ENCODE peak calls at places on chromosomes 3 and 15, in four cellular contexts. Y, S, L and R are unnamed samples.

GRCh38 chr3:45332901-45333407 is 55.4 kb upstream of the LARS2 start:
- DNase-seq in Y (no peak), S (no peak), L (no peak), R (no peak)

GRCh38 chr3:53709856-53710674 is 136.2 kb downstream of the CHDH start:
- DNase-seq in Y (peak), S (peak), L (no peak), R (peak)

GRCh38 chr3:56725175-56725574 is 42.1 kb upstream of the TASOR start:
- DNase-seq in Y (no peak), S (no peak), L (no peak), R (no peak)

GRCh38 chr3:116399701-116400261 is 45.5 kb downstream of the LSAMP start:
- DNase-seq in Y (no peak), S (peak), L (no peak), R (no peak)

GRCh38 chr3:161332792-161333191 is 38.5 kb downstream of the SPTSSB start:
- DNase-seq in Y (no peak), S (no peak), L (no peak), R (no peak)

GRCh38 chr3:152298393-152299242 is 29.9 kb downstream of the MBNL1 start:
- DNase-seq in Y (no peak), S (peak), L (peak), R (no peak)

GRCh38 chr15:95596487-95596886 is 734.0 kb upstream of the NR2F2 start:
- DNase-seq in Y (no peak), S (no peak), L (no peak), R (no peak)

GRCh38 chr3:160081958-160082533 is 93.4 kb downstream of the IL12A start:
- DNase-seq in Y (no peak), S (no peak), L (no peak), R (no peak)

GRCh38 chr3:10416730-10417300 is 88.6 kb downstream of the ATP2B2 start:
- DNase-seq in Y (no peak), S (no peak), L (no peak), R (no peak)

GRCh38 chr3:112611813-112612515 is 29.0 kb downstream of the CCDC80 start:
- DNase-seq in Y (no peak), S (no peak), L (no peak), R (no peak)
- H3K27ac ChIP-seq in Y (no peak), S (no peak), L (no peak), R (no peak)

GRCh38 chr15:33915571-33916407 is 52.5 kb upstream of the CHRM5 start:
- DNase-seq in Y (no peak), S (no peak), L (no peak), R (no peak)
- H3K27ac ChIP-seq in Y (no peak), S (no peak), L (no peak), R (no peak)

GRCh38 chr15:31384568-31384967 is 57.9 kb downstream of the KLF13 start:
- DNase-seq in Y (no peak), S (no peak), L (no peak), R (no peak)
- H3K27ac ChIP-seq in Y (no peak), S (no peak), L (peak), R (no peak)

GRCh38 chr3:105157766-105158085 is 209.0 kb upstream of the ALCAM start:
- DNase-seq in Y (no peak), S (no peak), L (peak), R (no peak)
- H3K27ac ChIP-seq in Y (no peak), S (no peak), L (no peak), R (no peak)

DNA sequence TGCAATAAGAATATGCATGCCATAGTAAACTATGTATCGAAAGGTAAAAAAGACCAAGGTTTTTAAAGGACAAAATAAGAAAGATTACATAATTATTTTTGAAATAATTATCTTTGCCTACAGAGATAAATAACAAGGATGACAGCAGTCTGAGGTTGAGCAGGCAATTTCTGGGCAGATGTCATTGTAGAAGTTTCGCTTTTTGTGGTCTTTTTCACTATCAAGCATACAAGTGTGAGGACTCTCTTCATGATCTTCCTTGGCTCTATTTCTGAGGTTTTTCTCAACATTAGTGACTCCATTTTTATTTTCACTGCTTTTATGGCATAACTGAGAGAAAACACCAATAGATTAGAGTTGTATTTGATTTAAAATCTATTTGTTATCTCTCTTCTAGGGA is 1337.9 kb upstream of the EPHA6 start:
- DNase-seq in Y (no peak), S (no peak), L (no peak), R (no peak)
- H3K27ac ChIP-seq in Y (no peak), S (no peak), L (no peak), R (no peak)

GRCh38 chr3:194112120-194113106 is 23.5 kb upstream of the HES1 start:
- DNase-seq in Y (no peak), S (no peak), L (peak), R (no peak)
- H3K27ac ChIP-seq in Y (no peak), S (no peak), L (no peak), R (no peak)

DNA sequence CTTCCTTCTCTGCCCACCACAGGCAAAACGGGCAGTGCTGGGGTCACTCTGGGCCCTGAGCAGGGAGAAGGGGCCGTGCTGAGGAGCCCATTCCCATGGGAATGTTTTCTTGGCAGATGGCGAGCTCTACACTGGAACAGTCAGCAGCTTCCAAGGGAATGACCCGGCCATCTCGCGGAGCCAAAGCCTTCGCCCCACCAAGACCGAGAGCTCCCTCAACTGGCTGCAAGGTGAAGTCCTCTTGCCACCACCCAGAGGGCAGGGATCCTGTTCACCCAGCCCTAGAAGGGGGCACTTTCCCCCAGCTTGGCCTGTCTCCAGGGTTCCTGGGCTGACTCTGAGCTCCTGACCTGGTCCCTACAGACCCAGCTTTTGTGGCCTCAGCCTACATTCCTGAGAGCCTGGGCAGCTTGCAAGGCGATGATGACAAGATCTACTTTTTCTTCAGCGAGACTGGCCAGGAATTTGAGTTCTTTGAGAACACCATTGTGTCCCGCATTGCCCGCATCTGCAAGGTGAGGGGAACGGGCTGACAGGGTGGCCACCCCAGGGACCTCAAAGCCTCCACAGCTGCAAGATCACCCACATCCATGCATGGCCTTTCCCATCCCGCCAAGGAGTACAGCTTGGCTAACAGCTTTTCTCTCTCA is 12.4 kb downstream of the CIB1 start:
- DNase-seq in Y (peak), S (peak), L (no peak), R (peak)
- H3K27ac ChIP-seq in Y (peak), S (peak), L (peak), R (peak)

GRCh38 chr3:4988815-4989648 is 9.8 kb downstream of the BHLHE40 start:
- DNase-seq in Y (no peak), S (no peak), L (no peak), R (peak)
- H3K27ac ChIP-seq in Y (peak), S (no peak), L (no peak), R (peak)

GRCh38 chr15:29813009-29813408 is 9.3 kb downstream of the TJP1 start:
- DNase-seq in Y (no peak), S (no peak), L (no peak), R (no peak)
- H3K27ac ChIP-seq in Y (no peak), S (no peak), L (peak), R (no peak)

DNA sequence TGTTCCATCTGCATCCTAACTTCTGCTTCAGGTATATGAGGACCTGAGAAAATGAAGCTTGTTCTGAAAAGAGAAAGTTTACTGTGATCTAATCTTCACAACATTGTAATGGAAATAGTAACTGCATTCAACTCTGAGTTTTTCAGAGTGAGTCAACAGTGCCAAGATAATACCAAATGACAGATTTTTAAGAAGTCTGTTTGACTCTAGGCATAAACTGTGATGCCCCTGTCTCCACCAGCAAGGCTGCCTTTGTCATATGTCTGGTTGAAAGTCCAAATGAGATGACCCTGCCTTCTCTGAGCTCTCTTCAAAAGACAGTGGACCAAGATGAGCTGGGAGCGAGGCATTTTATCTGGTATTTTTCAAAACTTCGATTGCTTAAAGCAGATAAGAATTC is 44.8 kb upstream of the B3GNT5 start:
- DNase-seq in Y (no peak), S (no peak), L (no peak), R (no peak)
- H3K27ac ChIP-seq in Y (no peak), S (no peak), L (no peak), R (no peak)